ENCODE peak calls at places on chromosomes 3 and 15, in five cellular contexts. One of them, this sample, is unnamed.

GRCh38 chr15:58432421-58432820 is 630 bp downstream of the LIPC start:
- DNase-seq in kidney: no peak
- DNase-seq in GM13977: no peak
- DNase-seq in progenitor cell of endocrine pancreas: no peak
- DNase-seq in hepatocyte: no peak
- DNase-seq in this sample: no peak

GRCh38 chr15:32643907-32644445 is 2.5 kb downstream of the SCG5 start:
- DNase-seq in kidney: no peak
- DNase-seq in GM13977: no peak
- DNase-seq in progenitor cell of endocrine pancreas: no peak
- DNase-seq in hepatocyte: no peak
- DNase-seq in this sample: no peak

GRCh38 chr15:21260966-21261395 is 179.3 kb downstream of the POTEB3 start:
- DNase-seq in kidney: peak
- DNase-seq in GM13977: no peak
- DNase-seq in progenitor cell of endocrine pancreas: peak
- DNase-seq in hepatocyte: peak
- DNase-seq in this sample: no peak

GRCh38 chr15:96340611-96341464 is 10.3 kb downstream of the NR2F2 start:
- DNase-seq in kidney: peak
- DNase-seq in GM13977: no peak
- DNase-seq in progenitor cell of endocrine pancreas: no peak
- DNase-seq in hepatocyte: peak
- DNase-seq in this sample: no peak

GRCh38 chr3:156816091-156816793 is 9.9 kb upstream of the LEKR1 start:
- DNase-seq in kidney: peak
- DNase-seq in GM13977: peak
- DNase-seq in progenitor cell of endocrine pancreas: peak
- DNase-seq in hepatocyte: peak
- DNase-seq in this sample: no peak

GRCh38 chr3:188578579-188579363 is 424.8 kb downstream of the LPP start:
- DNase-seq in kidney: peak
- DNase-seq in GM13977: no peak
- DNase-seq in progenitor cell of endocrine pancreas: no peak
- DNase-seq in hepatocyte: no peak
- DNase-seq in this sample: no peak

GRCh38 chr3:113948015-113948917 is 453 bp downstream of the ZDHHC23 start:
- DNase-seq in kidney: peak
- DNase-seq in GM13977: peak
- DNase-seq in progenitor cell of endocrine pancreas: peak
- DNase-seq in hepatocyte: peak
- DNase-seq in this sample: no peak

GRCh38 chr3:9901967-9902366 is 681 bp upstream of the IL17RE start:
- DNase-seq in kidney: no peak
- DNase-seq in GM13977: no peak
- DNase-seq in progenitor cell of endocrine pancreas: no peak
- DNase-seq in hepatocyte: no peak
- DNase-seq in this sample: no peak

GRCh38 chr15:32677238-32677750 is 35.8 kb downstream of the SCG5 start:
- DNase-seq in kidney: no peak
- DNase-seq in GM13977: no peak
- DNase-seq in progenitor cell of endocrine pancreas: no peak
- DNase-seq in hepatocyte: peak
- DNase-seq in this sample: no peak

GRCh38 chr3:70849911-70850699 is 537.7 kb upstream of the MDFIC2 start:
- DNase-seq in kidney: no peak
- DNase-seq in GM13977: no peak
- DNase-seq in progenitor cell of endocrine pancreas: no peak
- DNase-seq in hepatocyte: peak
- DNase-seq in this sample: no peak

GRCh38 chr3:190225186-190225692 is 97.0 kb downstream of the CLDN1 start:
- DNase-seq in kidney: no peak
- DNase-seq in GM13977: no peak
- DNase-seq in progenitor cell of endocrine pancreas: no peak
- DNase-seq in hepatocyte: peak
- DNase-seq in this sample: no peak

GRCh38 chr3:171615281-171615680 is 155.1 kb upstream of the TNIK start:
- DNase-seq in kidney: no peak
- DNase-seq in GM13977: no peak
- DNase-seq in progenitor cell of endocrine pancreas: no peak
- DNase-seq in hepatocyte: no peak
- DNase-seq in this sample: no peak

GRCh38 chr3:171615742-171616141 is 155.5 kb upstream of the TNIK start:
- DNase-seq in kidney: no peak
- DNase-seq in GM13977: no peak
- DNase-seq in progenitor cell of endocrine pancreas: no peak
- DNase-seq in hepatocyte: no peak
- DNase-seq in this sample: no peak

GRCh38 chr3:171616798-171617197 is 156.6 kb upstream of the TNIK start:
- DNase-seq in kidney: no peak
- DNase-seq in GM13977: no peak
- DNase-seq in progenitor cell of endocrine pancreas: no peak
- DNase-seq in hepatocyte: no peak
- DNase-seq in this sample: no peak

DNA sequence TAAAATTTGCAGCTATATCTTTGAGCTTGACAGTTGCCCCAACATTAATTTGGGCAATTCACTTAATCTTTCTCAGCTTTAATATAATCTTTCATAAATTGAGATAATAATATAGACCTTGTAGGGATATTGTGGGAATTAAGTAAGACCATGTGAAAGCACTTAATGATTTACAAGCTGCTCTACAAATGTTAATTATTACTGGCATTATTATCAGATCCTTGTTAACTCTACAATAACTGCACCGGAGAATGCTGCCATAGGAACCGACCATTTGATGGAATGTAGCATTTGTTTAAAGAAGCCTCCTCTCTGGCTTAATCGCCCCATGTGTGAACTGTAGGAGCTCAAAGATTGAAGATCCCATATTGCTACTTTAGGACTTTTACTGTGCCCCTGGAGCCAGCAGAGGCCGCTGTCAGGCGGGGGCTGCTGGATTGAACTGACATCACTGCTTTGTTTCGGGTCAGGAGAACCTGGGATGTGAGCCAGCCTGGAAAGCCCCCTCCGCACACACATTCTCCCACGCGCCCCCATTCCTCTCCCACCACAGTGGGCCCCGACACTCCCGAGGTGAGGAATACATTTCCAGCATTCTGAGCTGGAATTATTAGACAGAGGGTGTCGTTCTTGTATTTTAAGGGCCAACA is 154.2 kb upstream of the TNIK start:
- DNase-seq in kidney: peak
- DNase-seq in GM13977: peak
- DNase-seq in progenitor cell of endocrine pancreas: no peak
- DNase-seq in hepatocyte: peak
- DNase-seq in this sample: no peak
- TF ChIP-seq CTCF in kidney: peak
- TF ChIP-seq CTCF in GM13977: peak
- TF ChIP-seq CTCF in progenitor cell of endocrine pancreas: peak
- TF ChIP-seq CTCF in hepatocyte: peak
- TF ChIP-seq CTCF in this sample: peak

DNA sequence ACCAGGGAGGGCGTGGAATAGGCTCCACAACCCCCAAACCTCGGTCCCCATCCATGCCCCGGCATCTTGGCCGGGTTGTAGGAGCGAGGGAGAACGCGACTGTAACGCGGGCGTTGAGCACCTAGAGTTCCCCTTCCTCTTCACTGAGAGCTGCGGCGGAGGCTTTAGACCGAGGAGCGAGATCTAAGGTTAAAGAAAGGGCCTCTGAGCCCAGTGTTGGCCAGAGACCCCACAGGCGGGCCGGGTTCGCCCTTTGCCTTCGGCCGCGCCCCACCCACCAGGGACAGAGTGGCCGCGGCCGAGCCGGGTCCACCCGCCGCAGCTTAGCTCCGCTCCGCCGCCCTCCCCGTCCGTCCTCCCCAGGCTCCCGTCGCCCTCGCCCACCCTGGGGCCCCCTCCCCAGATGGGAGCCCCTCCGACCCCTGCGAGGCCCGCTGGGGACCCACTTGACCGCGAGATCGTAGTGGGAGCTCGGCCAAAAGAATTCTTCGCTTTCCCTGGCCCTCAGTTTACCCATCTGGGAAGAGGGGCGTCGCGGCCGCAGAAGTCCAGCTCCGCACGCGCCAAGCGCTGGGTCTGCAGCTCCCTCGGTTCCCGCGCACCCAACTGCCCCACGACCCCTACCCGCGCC is 425 bp downstream of the ANPEP start:
- DNase-seq in kidney: peak
- DNase-seq in GM13977: peak
- DNase-seq in progenitor cell of endocrine pancreas: no peak
- DNase-seq in hepatocyte: no peak
- DNase-seq in this sample: no peak
- TF ChIP-seq CTCF in kidney: no peak
- TF ChIP-seq CTCF in GM13977: no peak
- TF ChIP-seq CTCF in progenitor cell of endocrine pancreas: no peak
- TF ChIP-seq CTCF in hepatocyte: no peak
- TF ChIP-seq CTCF in this sample: no peak

GRCh38 chr3:160928183-160928718 is 172.2 kb downstream of the PPM1L start:
- DNase-seq in kidney: no peak
- DNase-seq in GM13977: no peak
- DNase-seq in progenitor cell of endocrine pancreas: no peak
- DNase-seq in hepatocyte: no peak
- DNase-seq in this sample: no peak
- TF ChIP-seq CTCF in kidney: no peak
- TF ChIP-seq CTCF in GM13977: peak
- TF ChIP-seq CTCF in progenitor cell of endocrine pancreas: no peak
- TF ChIP-seq CTCF in hepatocyte: no peak
- TF ChIP-seq CTCF in this sample: peak

GRCh38 chr15:51706931-51707608 is 25.8 kb downstream of the SCG3 start:
- DNase-seq in kidney: no peak
- DNase-seq in GM13977: no peak
- DNase-seq in progenitor cell of endocrine pancreas: no peak
- DNase-seq in hepatocyte: no peak
- DNase-seq in this sample: no peak
- TF ChIP-seq CTCF in kidney: no peak
- TF ChIP-seq CTCF in GM13977: no peak
- TF ChIP-seq CTCF in progenitor cell of endocrine pancreas: no peak
- TF ChIP-seq CTCF in hepatocyte: no peak
- TF ChIP-seq CTCF in this sample: no peak

GRCh38 chr3:145698749-145699148 is 462.2 kb downstream of the PLOD2 start:
- DNase-seq in kidney: no peak
- DNase-seq in GM13977: no peak
- DNase-seq in progenitor cell of endocrine pancreas: no peak
- DNase-seq in hepatocyte: no peak
- DNase-seq in this sample: no peak
- TF ChIP-seq CTCF in kidney: no peak
- TF ChIP-seq CTCF in GM13977: peak
- TF ChIP-seq CTCF in progenitor cell of endocrine pancreas: no peak
- TF ChIP-seq CTCF in hepatocyte: peak
- TF ChIP-seq CTCF in this sample: peak